ENCODE peak calls at places on chromosomes 1 and 21, in eight cellular contexts. B is B cell, W is bronchial epithelial cell, Y is fibroblast of pulmonary artery, K is GM13977, N is psoas muscle, X is fibroblast of lung, M is dorsolateral prefrontal cortex. P is an unnamed sample.

GRCh38 chr1:243898278-243898677 is 48.2 kb upstream of the AKT3 start:
- DNase-seq in W (no peak), K (no peak), X (no peak), N (no peak), M (no peak), Y (no peak), B (no peak), P (no peak)

GRCh38 chr1:1307261-1307907 is 346 bp downstream of the ACAP3 start:
- DNase-seq in M (no peak), X (no peak), N (peak; percentile 65), Y (no peak), W (no peak), K (no peak), B (no peak), P (no peak)

GRCh38 chr1:97160796-97161195 is 439.2 kb downstream of the PTBP2 start:
- DNase-seq in N (no peak), W (no peak), M (no peak), K (no peak), Y (peak; percentile 38), B (no peak), X (peak; percentile 35), P (no peak)

GRCh38 chr1:163072658-163073057 is 3.5 kb downstream of the RGS4 start:
- DNase-seq in M (no peak), W (peak; percentile 82), X (peak; percentile 83), N (no peak), K (no peak), Y (peak; percentile 68), B (no peak), P (no peak)

GRCh38 chr1:185441608-185442007 is 124.6 kb upstream of the IVNS1ABP start:
- DNase-seq in M (no peak), B (no peak), W (peak; percentile 91), X (peak; percentile 97), K (no peak), N (no peak), Y (peak; percentile 54), P (no peak)

GRCh38 chr21:17688912-17689874 is 76.5 kb upstream of the BTG3 start:
- DNase-seq in N (peak; percentile 10), B (peak; percentile 20), K (no peak), M (no peak), Y (peak; percentile 88), X (peak; percentile 67), W (peak; percentile 96), P (peak; percentile 72)

GRCh38 chr1:189424746-189425331 is 1052.8 kb downstream of the BRINP3 start:
- DNase-seq in B (no peak), Y (no peak), N (no peak), M (no peak), K (no peak), X (peak; percentile 37), W (peak; percentile 50), P (no peak)

GRCh38 chr1:64163972-64164371 is 39.5 kb upstream of the UBE2U start:
- DNase-seq in Y (peak; percentile 67), M (no peak), X (peak; percentile 58), W (peak; percentile 33), N (no peak), K (no peak), B (no peak), P (no peak)

GRCh38 chr1:212915245-212916091 is 34.9 kb upstream of the VASH2 start:
- DNase-seq in B (no peak), K (no peak), W (no peak), Y (peak; percentile 81), N (peak; percentile 47), X (peak; percentile 51), M (no peak), P (no peak)

GRCh38 chr1:181127898-181128453 is 39.5 kb downstream of the IER5 start:
- DNase-seq in K (no peak), B (no peak), X (no peak), N (no peak), W (no peak), Y (no peak), M (no peak), P (peak; percentile 51)

GRCh38 chr1:178768423-178768822 is 43.4 kb downstream of the RALGPS2 start:
- DNase-seq in W (peak; percentile 25), M (no peak), N (no peak), X (peak; percentile 8), Y (peak; percentile 50), K (peak; percentile 46), B (peak; percentile 37), P (peak; percentile 23)

GRCh38 chr1:24142546-24143431 is at the start of gene IL22RA1:
- DNase-seq in K (no peak), N (peak; percentile 32), M (peak; percentile 28), X (peak; percentile 20), Y (no peak), B (no peak), W (peak; percentile 82), P (no peak)

GRCh38 chr1:214833357-214833756 is 230.4 kb downstream of the CENPF start:
- DNase-seq in Y (no peak), K (no peak), N (no peak), X (peak; percentile 86), B (no peak), W (peak; percentile 8), M (no peak), P (no peak)

GRCh38 chr1:117606608-117607261 is 887 bp downstream of the TENT5C start:
- DNase-seq in B (peak; percentile 76), M (no peak), Y (peak; percentile 39), K (no peak), W (peak; percentile 50), X (peak; percentile 45), N (peak; percentile 29), P (peak; percentile 69)

GRCh38 chr21:32328595-32328994 is 29.9 kb downstream of the MRAP start:
- DNase-seq in W (no peak), N (no peak), K (no peak), Y (peak; percentile 68), B (no peak), M (no peak), X (peak; percentile 78), P (no peak)

GRCh38 chr21:36706951-36707762 is 8.2 kb downstream of the SIM2 start:
- DNase-seq in W (no peak), N (no peak), K (peak; percentile 30), M (no peak), B (no peak), X (no peak), Y (peak; percentile 29), P (no peak)

GRCh38 chr1:184905601-184906322 is 68.5 kb downstream of the NIBAN1 start:
- DNase-seq in W (peak; percentile 64), B (no peak), K (no peak), Y (peak; percentile 40), X (no peak), N (no peak), M (no peak), P (no peak)

GRCh38 chr1:162019006-162019405 is 4.7 kb downstream of the OLFML2B start:
- DNase-seq in M (no peak), K (no peak), W (peak; percentile 97), X (peak; percentile 89), N (no peak), B (no peak), Y (peak; percentile 73), P (no peak)

GRCh38 chr1:29105822-29106221 is 17.9 kb downstream of the TMEM200B start:
- DNase-seq in B (no peak), X (no peak), K (no peak), Y (no peak), M (no peak), N (no peak), W (no peak), P (no peak)

GRCh38 chr1:87478231-87478630 is 149.6 kb downstream of the LMO4 start:
- DNase-seq in W (peak; percentile 27), Y (peak; percentile 11), M (no peak), N (no peak), X (peak; percentile 42), K (no peak), B (no peak), P (no peak)
- TF ChIP-seq CTCF in W (no peak), Y (no peak), M (peak; percentile 16), N (no peak), X (peak; percentile 21), K (no peak), B (no peak), P (no peak)

DNA sequence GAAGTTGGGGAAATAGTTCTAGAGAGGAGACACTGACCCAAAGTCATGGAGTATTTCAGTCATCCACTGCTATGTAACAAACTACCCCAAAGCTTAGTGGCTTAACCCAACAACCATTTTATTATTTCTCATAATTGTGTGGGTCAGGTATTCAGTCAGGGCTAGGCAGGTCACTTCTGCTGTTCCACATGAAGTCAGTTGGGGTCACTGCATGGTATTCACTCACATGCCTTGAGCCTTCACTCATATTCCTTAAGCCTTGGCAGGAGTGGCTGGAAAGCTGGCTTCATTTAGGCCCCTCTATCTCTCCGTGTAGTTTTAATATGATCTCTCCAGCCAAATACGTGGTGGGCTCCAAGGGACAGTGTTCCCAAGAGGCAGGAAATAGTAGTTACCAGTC is 17.5 kb upstream of the RNF11 start:
- DNase-seq in B (no peak), Y (no peak), N (no peak), M (no peak), W (no peak), X (no peak), K (no peak), P (no peak)
- TF ChIP-seq CTCF in B (no peak), Y (no peak), N (no peak), M (no peak), W (no peak), X (no peak), K (no peak), P (no peak)

GRCh38 chr1:155003227-155003765 is 694 bp downstream of the ZBTB7B start:
- DNase-seq in M (peak; percentile 37), X (peak; percentile 42), Y (no peak), B (no peak), N (peak; percentile 56), W (no peak), K (no peak), P (peak; percentile 48)

GRCh38 chr1:155001438-155001687 is 1.2 kb upstream of the ZBTB7B start:
- DNase-seq in M (no peak), N (no peak), Y (peak; percentile 27), X (no peak), K (no peak), B (no peak), W (no peak), P (no peak)

GRCh38 chr1:155000725-155001437 is 1.7 kb upstream of the ZBTB7B start:
- DNase-seq in W (peak; percentile 80), N (peak; percentile 91), B (peak; percentile 80), X (peak; percentile 92), Y (peak; percentile 83), K (peak; percentile 90), M (peak; percentile 88), P (peak; percentile 92)

GRCh38 chr1:155002479-155003226 is at the start of gene ZBTB7B:
- DNase-seq in N (peak; percentile 60), M (peak; percentile 30), K (peak; percentile 84), B (no peak), W (no peak), Y (no peak), X (peak; percentile 35), P (no peak)

GRCh38 chr1:155001688-155002474 is 721 bp upstream of the ZBTB7B start:
- DNase-seq in K (peak; percentile 99), W (peak; percentile 94), N (peak; percentile 100), M (peak; percentile 100), X (peak; percentile 99), B (peak; percentile 96), Y (peak; percentile 99), P (peak; percentile 100)
- TF ChIP-seq CTCF in K (peak; percentile 51), W (peak; percentile 32), N (peak; percentile 26), M (peak; percentile 64), X (peak; percentile 60), B (no peak), Y (peak; percentile 45), P (no peak)

GRCh38 chr21:21085206-21085605 is 87.0 kb downstream of the NCAM2 start:
- DNase-seq in W (no peak), M (no peak), K (no peak), Y (no peak), N (no peak), X (no peak), B (no peak), P (no peak)
- TF ChIP-seq CTCF in W (no peak), M (no peak), K (no peak), Y (no peak), N (no peak), X (no peak), B (no peak), P (no peak)

P was measured in activated CD8-positive, alpha-beta T cell treated with anti-CD3 and anti-CD28 coated beads for 36 hours.